ENCODE peak calls at places on chromosome 19, in five cellular contexts. V, G, X, D and J are unnamed samples.

GRCh38 chr19:41377977-41378707 is 1.8 kb downstream of the TMEM91 start:
- DNase-seq in X (peak), D (no peak), G (peak), V (no peak), J (no peak)

GRCh38 chr19:9932835-9933234 is 3.5 kb downstream of the OLFM2 start:
- DNase-seq in X (no peak), V (no peak), D (no peak), G (no peak), J (no peak)

GRCh38 chr19:1466461-1467227 is 12.4 kb downstream of the C19orf25 start:
- DNase-seq in V (no peak), D (no peak), X (no peak), G (peak), J (no peak)

GRCh38 chr19:38531515-38531914 is 86.2 kb downstream of the MAP4K1 start:
- DNase-seq in X (no peak), V (no peak), G (no peak), D (no peak), J (no peak)

GRCh38 chr19:609001-609340 is 19.3 kb downstream of the HCN2 start:
- DNase-seq in X (no peak), D (no peak), V (no peak), G (no peak), J (no peak)

GRCh38 chr19:44660081-44660480 is 11.2 kb upstream of the CEACAM19 start:
- DNase-seq in G (no peak), D (no peak), X (no peak), V (no peak), J (no peak)

GRCh38 chr19:1646931-1647663 is 5.3 kb downstream of the TCF3 start:
- DNase-seq in V (no peak), G (no peak), X (no peak), D (no peak), J (no peak)

GRCh38 chr19:49502866-49503581 is 6.8 kb downstream of the RPS11 start:
- DNase-seq in V (peak), G (no peak), D (peak), X (peak), J (peak)

GRCh38 chr19:23404676-23405075 is 9.4 kb upstream of the ZNF91 start:
- DNase-seq in G (no peak), X (no peak), V (no peak), D (no peak), J (no peak)

GRCh38 chr19:8030906-8031305 is 21.7 kb upstream of the CCL25 start:
- DNase-seq in D (no peak), V (no peak), X (no peak), G (no peak), J (no peak)

GRCh38 chr19:55369651-55370304 is 485 bp downstream of the IL11 start:
- DNase-seq in X (no peak), G (no peak), V (peak), D (no peak), J (peak)

GRCh38 chr19:35618857-35619256 is 6.3 kb downstream of the HAUS5 start:
- DNase-seq in V (no peak), D (no peak), X (no peak), G (no peak), J (no peak)

GRCh38 chr19:4557971-4558941 is 1.2 kb downstream of the SEMA6B start:
- DNase-seq in G (no peak), D (no peak), X (no peak), V (peak), J (no peak)

GRCh38 chr19:49807888-49808675 is 5.0 kb downstream of the FUZ start:
- DNase-seq in G (no peak), D (no peak), X (no peak), V (no peak), J (no peak)

GRCh38 chr19:50628146-50628545 is 11.5 kb downstream of the SYT3 start:
- DNase-seq in X (no peak), G (no peak), D (no peak), V (no peak), J (no peak)

GRCh38 chr19:8575467-8575997 is 1.7 kb downstream of the MYO1F start:
- DNase-seq in G (no peak), D (no peak), V (no peak), X (no peak), J (peak)

GRCh38 chr19:1244693-1245451 is 3.3 kb downstream of the ATP5F1D start:
- DNase-seq in G (no peak), V (peak), X (peak), D (no peak), J (no peak)

GRCh38 chr19:53906211-53907192 is 2.6 kb upstream of the CACNG7 start:
- DNase-seq in X (no peak), D (no peak), V (peak), G (peak), J (peak)

GRCh38 chr19:3188627-3189596 is 3.2 kb downstream of the NCLN start:
- DNase-seq in G (peak), X (no peak), V (no peak), D (no peak), J (no peak)

GRCh38 chr19:49335071-49335783 is at the start of gene CD37:
- DNase-seq in X (no peak), V (no peak), G (peak), D (no peak), J (no peak)

GRCh38 chr19:35153701-35154534 is 617 bp upstream of the FXYD5 start:
- DNase-seq in D (no peak), G (peak), V (no peak), X (no peak), J (no peak)

GRCh38 chr19:49805822-49806612 is 7.1 kb downstream of the FUZ start:
- DNase-seq in V (no peak), X (no peak), D (no peak), G (no peak), J (no peak)

GRCh38 chr19:4738734-4739133 is 15.1 kb upstream of the DPP9 start:
- DNase-seq in D (no peak), X (no peak), V (no peak), G (no peak), J (peak)

GRCh38 chr19:48553676-48554384 is 1.9 kb downstream of the SULT2B1 start:
- DNase-seq in D (no peak), X (peak), V (peak), G (no peak), J (peak)

GRCh38 chr19:28984315-28984714 is 228.6 kb downstream of the UQCRFS1 start:
- DNase-seq in D (no peak), X (no peak), V (no peak), G (no peak), J (no peak)

GRCh38 chr19:49861541-49862410 is 5.6 kb downstream of the PNKP start:
- DNase-seq in X (peak), V (peak), D (no peak), G (no peak), J (no peak)

GRCh38 chr19:43504426-43505185 is at the start of gene PHLDB3:
- DNase-seq in V (peak), G (no peak), X (peak), D (no peak), J (no peak)

GRCh38 chr19:33905473-33905936 is 108.8 kb downstream of the KCTD15 start:
- DNase-seq in X (no peak), D (no peak), G (no peak), V (no peak), J (no peak)

GRCh38 chr19:56071151-56071550 is 49.9 kb downstream of the ZNF787 start:
- DNase-seq in D (peak), G (no peak), V (no peak), X (no peak), J (no peak)

GRCh38 chr19:43735957-43736356 is 18.8 kb downstream of the SMG9 start:
- DNase-seq in G (no peak), D (no peak), V (no peak), X (no peak), J (no peak)

GRCh38 chr19:5337126-5337525 is 3.5 kb downstream of the PTPRS start:
- DNase-seq in G (no peak), V (no peak), D (no peak), X (no peak), J (no peak)

GRCh38 chr19:47381653-47382279 is 32.7 kb downstream of the DHX34 start:
- DNase-seq in X (no peak), D (no peak), V (no peak), G (no peak), J (no peak)

GRCh38 chr19:4439243-4439642 is 18.4 kb downstream of the UBXN6 start:
- DNase-seq in V (no peak), D (no peak), G (no peak), X (no peak), J (no peak)

GRCh38 chr19:33281296-33281926 is 20.9 kb downstream of the CEBPA start:
- DNase-seq in X (no peak), D (no peak), V (no peak), G (no peak), J (no peak)

GRCh38 chr19:5644051-5644450 is 21.2 kb downstream of the SAFB start:
- DNase-seq in D (no peak), X (no peak), G (no peak), V (no peak), J (peak)

GRCh38 chr19:48556163-48556562 is 4.2 kb downstream of the SULT2B1 start:
- DNase-seq in X (no peak), D (no peak), V (no peak), G (no peak), J (peak)

GRCh38 chr19:54312011-54312410 is 955 bp downstream of the LILRA5 start:
- DNase-seq in G (no peak), V (no peak), D (no peak), X (no peak), J (no peak)

GRCh38 chr19:7515471-7516226 is at the start of gene ZNF358:
- DNase-seq in V (peak), D (no peak), G (peak), X (peak), J (peak)

GRCh38 chr19:39514840-39515550 is at the start of gene SELENOV:
- DNase-seq in D (no peak), X (no peak), V (no peak), G (peak), J (no peak)

DNA sequence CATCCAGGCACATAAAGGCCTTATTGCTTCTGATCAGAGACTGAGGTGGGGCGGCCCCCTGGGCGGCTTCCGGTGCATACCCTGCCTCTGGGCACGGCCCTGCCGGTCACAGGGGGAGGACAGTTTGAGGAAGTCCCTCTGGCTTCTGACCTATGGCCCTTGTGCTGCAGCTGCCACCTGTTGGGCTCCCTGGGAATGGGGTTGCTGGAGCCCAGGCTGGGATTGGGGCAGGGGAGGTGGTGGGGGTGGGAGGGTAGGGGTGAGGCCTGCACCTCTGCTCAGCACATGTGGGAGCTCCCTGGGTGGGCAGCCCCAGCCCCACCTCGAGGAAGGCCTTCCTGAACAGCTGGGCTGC is 10.7 kb downstream of the ANO8 start:
- DNase-seq in D (no peak), G (no peak), V (no peak), X (no peak), J (no peak)
- TF ChIP-seq CTCF in D (no peak), G (no peak), V (no peak), X (no peak), J (no peak)

DNA sequence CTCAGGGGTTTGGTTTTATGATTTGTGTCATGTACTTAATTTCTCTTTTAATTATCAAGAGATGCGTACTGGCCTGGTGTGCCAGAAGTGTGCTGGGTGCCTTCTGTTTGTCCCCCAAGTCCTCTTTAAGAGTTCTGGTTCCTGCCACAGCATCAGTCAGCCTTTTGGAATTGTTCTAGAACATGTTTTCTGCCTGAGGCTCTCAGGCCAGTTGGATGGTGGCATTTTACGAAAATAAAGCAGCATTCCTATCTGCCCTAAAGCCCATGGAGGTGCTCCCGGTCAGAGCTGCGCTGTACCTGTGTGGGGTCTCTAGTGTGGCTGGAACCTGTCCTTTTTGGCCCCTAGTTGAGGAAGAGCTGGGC is 54.1 kb downstream of the TSSK6 start:
- DNase-seq in G (no peak), D (no peak), X (no peak), V (no peak), J (no peak)
- H3K4me3 ChIP-seq in G (no peak), D (no peak), X (no peak), V (no peak), J (no peak)

DNA sequence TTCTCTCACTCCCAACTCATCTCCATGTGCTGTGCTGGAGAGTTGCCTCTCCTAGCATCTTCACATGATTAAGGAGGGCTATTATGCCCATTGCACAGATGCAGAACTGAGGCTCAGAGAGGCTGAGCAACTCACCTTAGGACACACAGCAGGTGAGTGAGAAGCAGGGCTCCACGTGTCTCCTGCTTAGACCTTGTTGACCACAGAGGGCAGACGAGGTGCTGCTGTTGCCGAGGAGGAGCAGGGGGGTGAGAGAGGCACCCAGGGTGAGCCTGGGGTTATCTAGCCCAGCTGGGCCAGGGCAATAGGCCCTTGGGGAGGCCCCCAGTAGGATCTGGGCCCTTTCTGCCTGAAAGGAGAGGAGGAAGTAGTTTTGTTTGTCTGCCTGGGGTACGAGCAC is 2.4 kb upstream of the HSH2D start:
- DNase-seq in X (no peak), V (no peak), D (no peak), G (peak), J (no peak)
- TF ChIP-seq CTCF in X (no peak), V (no peak), D (no peak), G (peak), J (no peak)

DNA sequence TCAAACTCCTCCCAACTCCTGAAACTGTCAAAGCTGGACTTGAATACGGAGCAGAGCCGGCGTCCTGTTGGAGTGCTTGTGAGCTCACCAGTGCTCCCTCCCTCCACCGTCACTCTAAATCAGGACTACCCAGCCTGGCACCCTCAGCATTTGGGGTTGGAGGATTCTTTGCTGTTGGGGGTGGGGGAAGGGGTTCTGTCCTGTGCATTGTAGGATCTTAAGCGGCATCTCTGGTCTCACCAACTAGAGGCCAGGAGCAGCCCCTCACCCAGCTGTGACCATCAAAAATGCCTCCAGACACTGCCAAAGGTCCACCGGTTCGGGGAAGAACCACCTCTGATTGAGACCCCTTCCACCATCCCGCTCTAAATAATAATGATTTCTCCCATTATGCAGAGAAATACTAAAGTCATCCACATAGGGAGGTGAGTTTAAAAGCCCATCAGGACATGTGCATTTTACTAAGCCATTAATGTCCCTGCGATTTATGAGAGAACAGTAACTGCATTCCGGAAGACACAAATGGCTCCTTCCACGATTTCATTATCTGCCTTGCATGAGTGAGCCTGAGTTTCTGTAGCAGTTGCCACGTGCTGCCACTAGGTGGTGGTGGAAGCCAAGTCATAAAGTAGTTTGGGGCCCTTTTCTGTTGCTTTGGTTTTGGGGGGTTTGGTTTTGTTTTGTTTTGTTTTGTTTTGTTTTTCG is 16.1 kb upstream of the USP29 start:
- DNase-seq in X (peak), D (peak), V (peak), G (no peak), J (peak)
- H3K4me3 ChIP-seq in X (no peak), D (no peak), V (no peak), G (no peak), J (no peak)

GRCh38 chr19:57872450-57872849 is 16.4 kb downstream of the ZNF814 start:
- DNase-seq in X (no peak), D (no peak), G (no peak), V (no peak), J (peak)
- TF ChIP-seq CTCF in X (no peak), D (no peak), G (no peak), V (no peak), J (no peak)

GRCh38 chr19:14061751-14062557 is at the start of gene PALM3:
- DNase-seq in G (no peak), X (no peak), V (peak), D (no peak), J (no peak)
- H3K4me3 ChIP-seq in G (no peak), X (no peak), V (no peak), D (no peak), J (no peak)

DNA sequence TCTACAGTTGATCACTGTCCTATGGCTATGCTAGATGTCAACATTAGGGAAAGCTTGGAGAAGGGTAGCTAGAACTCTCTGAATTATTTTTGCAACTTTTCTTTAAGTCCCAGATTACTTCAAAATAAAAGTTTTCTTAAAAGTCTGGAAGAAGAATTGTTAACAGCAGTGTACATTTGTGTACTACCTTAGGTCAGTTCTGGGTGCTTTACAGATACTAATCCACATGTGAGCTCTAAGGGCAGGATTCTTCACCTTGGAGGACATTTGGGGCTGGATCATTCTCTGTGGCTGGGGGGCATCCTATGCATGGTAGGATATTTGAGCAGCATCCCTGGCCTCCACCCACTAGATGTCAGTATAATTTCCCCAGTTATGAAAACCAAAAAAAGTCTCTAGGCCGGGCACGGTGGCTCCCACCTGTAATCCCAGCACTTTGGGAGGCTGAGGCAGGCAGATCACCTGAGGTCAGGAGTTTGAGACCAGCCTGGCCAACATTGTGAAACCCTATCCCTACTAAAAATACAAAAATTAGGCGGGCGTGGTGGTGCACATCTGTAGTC is 2.8 kb downstream of the BRME1 start:
- DNase-seq in G (no peak), V (no peak), X (no peak), D (no peak), J (peak)
- TF ChIP-seq CTCF in G (peak), V (no peak), X (no peak), D (peak), J (peak)